ENCODE peak calls at places on chromosomes 13 and 19, in nine cellular contexts. V, F, S, R, Z, Q, M, H and K are unnamed samples.

GRCh38 chr19:6425732-6426686 is 1.4 kb upstream of the KHSRP start:
- DNase-seq in V (peak), F (peak), S (no peak), R (no peak), Z (no peak), Q (no peak), M (no peak), H (no peak), K (no peak)

GRCh38 chr19:45785097-45785496 is 2.8 kb upstream of the DMPK start:
- DNase-seq in V (no peak), F (no peak), S (no peak), R (no peak), Z (no peak), Q (no peak), M (no peak), H (no peak), K (no peak)

GRCh38 chr13:114087430-114087829 is 45.0 kb downstream of the RASA3 start:
- DNase-seq in V (peak), F (peak), S (no peak), R (no peak), Z (no peak), Q (peak), M (no peak), H (peak), K (no peak)

GRCh38 chr13:42996584-42996983 is 4.5 kb upstream of the EPSTI1 start:
- DNase-seq in V (no peak), F (no peak), S (no peak), R (no peak), Z (no peak), Q (no peak), M (peak), H (no peak), K (peak)

GRCh38 chr19:45638930-45639729 is at the start of gene EML2:
- DNase-seq in V (no peak), F (peak), S (peak), R (no peak), Z (no peak), Q (peak), M (no peak), H (peak), K (no peak)

GRCh38 chr13:45119469-45119989 is 781 bp upstream of the GTF2F2 start:
- DNase-seq in V (no peak), F (no peak), S (no peak), R (no peak), Z (no peak), Q (no peak), M (peak), H (no peak), K (no peak)

GRCh38 chr19:49983645-49984229 is 22.8 kb upstream of the SIGLEC11 start:
- DNase-seq in V (peak), F (no peak), S (peak), R (peak), Z (peak), Q (peak), M (peak), H (peak), K (peak)

GRCh38 chr13:66915596-66916185 is 314.4 kb downstream of the PCDH9 start:
- DNase-seq in V (no peak), F (no peak), S (no peak), R (no peak), Z (no peak), Q (no peak), M (peak), H (no peak), K (peak)

GRCh38 chr19:35260694-35261304 is 8.0 kb upstream of the USF2 start:
- DNase-seq in V (peak), F (no peak), S (no peak), R (no peak), Z (no peak), Q (no peak), M (no peak), H (peak), K (no peak)

GRCh38 chr19:32581704-32582164 is 744 bp downstream of the PDCD5 start:
- DNase-seq in V (peak), F (peak), S (peak), R (no peak), Z (no peak), Q (peak), M (peak), H (peak), K (no peak)

GRCh38 chr19:46963093-46963734 is 56.4 kb upstream of the NPAS1 start:
- DNase-seq in V (no peak), F (no peak), S (no peak), R (no peak), Z (no peak), Q (no peak), M (peak), H (no peak), K (peak)

GRCh38 chr19:35754365-35755139 is 2.3 kb downstream of the HSPB6 start:
- DNase-seq in V (no peak), F (no peak), S (no peak), R (no peak), Z (no peak), Q (no peak), M (no peak), H (no peak), K (no peak)

GRCh38 chr13:67134322-67135129 is 95.6 kb downstream of the PCDH9 start:
- DNase-seq in V (no peak), F (no peak), S (no peak), R (no peak), Z (no peak), Q (no peak), M (peak), H (no peak), K (no peak)

GRCh38 chr13:26956532-26957142 is 196.1 kb upstream of the GPR12 start:
- DNase-seq in V (no peak), F (no peak), S (no peak), R (no peak), Z (no peak), Q (no peak), M (no peak), H (no peak), K (no peak)

GRCh38 chr19:18590273-18591272 is 2.0 kb downstream of the REX1BD start:
- DNase-seq in V (peak), F (no peak), S (no peak), R (peak), Z (no peak), Q (peak), M (peak), H (peak), K (no peak)

GRCh38 chr13:109136873-109137272 is 507.5 kb downstream of the MYO16 start:
- DNase-seq in V (no peak), F (no peak), S (no peak), R (no peak), Z (no peak), Q (no peak), M (no peak), H (no peak), K (no peak)

GRCh38 chr13:109139346-109139745 is 509.9 kb downstream of the MYO16 start:
- DNase-seq in V (no peak), F (no peak), S (no peak), R (no peak), Z (no peak), Q (no peak), M (no peak), H (no peak), K (no peak)

GRCh38 chr13:109131698-109132257 is 502.4 kb downstream of the MYO16 start:
- DNase-seq in V (no peak), F (no peak), S (no peak), R (no peak), Z (no peak), Q (no peak), M (peak), H (no peak), K (no peak)

GRCh38 chr13:109130093-109130835 is 500.9 kb downstream of the MYO16 start:
- DNase-seq in V (peak), F (no peak), S (no peak), R (no peak), Z (no peak), Q (no peak), M (no peak), H (no peak), K (no peak)

DNA sequence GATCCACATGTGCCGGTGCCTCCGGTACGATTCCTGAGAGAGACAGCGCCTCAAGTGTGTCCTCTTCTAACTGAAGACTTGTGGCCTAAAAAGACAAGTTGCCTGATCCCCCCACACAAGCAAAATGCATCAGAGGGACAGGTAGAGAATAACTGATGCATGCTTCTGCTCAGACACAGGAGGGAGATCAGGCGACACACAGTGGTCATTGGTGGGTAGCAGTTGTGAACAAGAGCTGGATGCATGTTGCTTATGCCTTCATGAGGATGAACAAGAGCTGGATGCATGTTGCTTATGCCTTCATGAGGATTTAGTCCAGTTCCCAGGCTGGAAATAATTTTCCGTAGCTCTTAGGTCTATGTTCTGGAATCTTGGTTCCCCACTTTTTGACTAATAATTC is 505.6 kb downstream of the MYO16 start:
- DNase-seq in V (peak), F (no peak), S (no peak), R (no peak), Z (no peak), Q (no peak), M (no peak), H (no peak), K (no peak)
- TF ChIP-seq CTCF in V (peak), F (no peak), S (no peak), R (no peak), Z (no peak), Q (no peak), M (no peak), H (no peak), K (peak)

DNA sequence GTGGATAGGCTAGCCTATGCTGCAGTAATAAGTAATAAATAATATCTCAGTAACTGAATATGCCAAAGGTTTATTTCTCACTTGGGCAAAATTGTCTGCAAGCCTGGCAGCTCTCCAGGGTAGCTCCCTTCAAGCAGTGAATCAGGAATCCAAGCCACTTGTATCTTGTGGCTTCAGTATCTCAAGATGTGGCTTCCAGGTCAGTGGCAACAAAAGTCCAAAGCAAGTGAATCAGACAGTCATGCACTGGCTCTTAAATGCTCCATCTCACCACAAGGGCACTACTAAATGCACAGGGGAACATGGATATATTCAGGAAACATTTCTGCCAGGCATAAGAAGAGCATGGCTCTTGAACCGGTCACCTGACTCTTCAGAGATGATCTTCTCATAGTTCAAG is 126.3 kb downstream of the KCTD12 start:
- DNase-seq in V (no peak), F (no peak), S (no peak), R (no peak), Z (no peak), Q (no peak), M (peak), H (no peak), K (no peak)
- TF ChIP-seq CTCF in V (no peak), F (no peak), S (no peak), R (no peak), Z (no peak), Q (no peak), M (peak), H (no peak), K (no peak)

GRCh38 chr19:5130371-5131030 is 161.6 kb downstream of the KDM4B start:
- DNase-seq in V (peak), F (no peak), S (no peak), R (no peak), Z (no peak), Q (no peak), M (no peak), H (no peak), K (no peak)

GRCh38 chr19:5132698-5133651 is 164.1 kb downstream of the KDM4B start:
- DNase-seq in V (no peak), F (no peak), S (no peak), R (no peak), Z (no peak), Q (no peak), M (no peak), H (no peak), K (no peak)

GRCh38 chr19:5131866-5132561 is 163.1 kb downstream of the KDM4B start:
- DNase-seq in V (no peak), F (no peak), S (no peak), R (no peak), Z (no peak), Q (no peak), M (no peak), H (no peak), K (no peak)

GRCh38 chr19:5129691-5130090 is 160.8 kb downstream of the KDM4B start:
- DNase-seq in V (no peak), F (no peak), S (no peak), R (no peak), Z (no peak), Q (no peak), M (no peak), H (no peak), K (no peak)

DNA sequence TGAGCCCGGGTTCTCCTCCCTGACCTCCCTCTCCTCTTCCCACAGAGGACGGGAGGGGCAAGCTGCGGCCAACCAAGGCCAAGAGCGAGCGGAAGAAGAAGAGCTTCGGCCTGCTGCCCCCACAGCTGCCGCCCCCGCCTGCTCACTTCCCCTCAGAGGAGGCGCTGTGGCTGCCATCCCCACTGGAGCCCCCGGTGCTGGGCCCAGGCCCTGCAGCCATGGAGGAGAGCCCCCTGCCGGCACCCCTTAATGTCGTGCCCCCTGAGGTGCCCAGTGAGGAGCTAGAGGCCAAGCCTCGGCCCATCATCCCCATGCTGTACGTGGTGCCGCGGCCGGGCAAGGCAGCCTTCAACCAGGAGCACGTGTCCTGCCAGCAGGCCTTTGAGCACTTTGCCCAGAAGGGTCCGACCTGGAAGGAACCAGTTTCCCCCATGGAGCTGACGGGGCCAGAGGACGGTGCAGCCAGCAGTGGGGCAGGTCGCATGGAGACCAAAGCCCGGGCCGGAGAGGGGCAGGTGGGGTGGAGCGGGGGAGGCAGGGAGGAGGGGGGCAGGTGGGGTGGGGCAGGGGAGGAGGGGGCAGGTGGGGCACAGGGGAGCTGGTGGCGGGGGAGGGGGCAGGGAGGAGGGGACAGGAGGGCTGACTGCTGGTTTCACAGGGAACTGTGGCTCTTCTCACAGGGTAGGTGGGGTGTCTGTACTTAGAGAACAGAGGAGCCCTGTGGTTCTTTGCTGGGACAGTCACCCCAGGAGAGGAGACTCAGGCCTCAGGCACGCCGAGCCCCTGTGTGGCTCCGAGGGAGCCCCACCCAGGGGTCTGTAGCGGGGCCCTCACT is 162.3 kb downstream of the KDM4B start:
- DNase-seq in V (no peak), F (no peak), S (no peak), R (no peak), Z (no peak), Q (no peak), M (no peak), H (peak), K (no peak)
- TF ChIP-seq CTCF in V (peak), F (no peak), S (no peak), R (no peak), Z (no peak), Q (no peak), M (no peak), H (no peak), K (peak)

GRCh38 chr13:22063416-22064124 is 392.7 kb downstream of the FGF9 start:
- DNase-seq in V (no peak), F (no peak), S (no peak), R (no peak), Z (no peak), Q (no peak), M (no peak), H (no peak), K (no peak)

GRCh38 chr13:22061806-22062391 is 391.0 kb downstream of the FGF9 start:
- DNase-seq in V (no peak), F (no peak), S (no peak), R (no peak), Z (no peak), Q (no peak), M (no peak), H (no peak), K (no peak)

GRCh38 chr13:22062478-22063205 is 391.8 kb downstream of the FGF9 start:
- DNase-seq in V (no peak), F (no peak), S (no peak), R (no peak), Z (no peak), Q (no peak), M (no peak), H (no peak), K (no peak)

GRCh38 chr13:22060187-22060586 is 389.3 kb downstream of the FGF9 start:
- DNase-seq in V (no peak), F (no peak), S (no peak), R (no peak), Z (no peak), Q (no peak), M (no peak), H (no peak), K (no peak)

GRCh38 chr13:22061371-22061805 is 390.5 kb downstream of the FGF9 start:
- DNase-seq in V (no peak), F (no peak), S (no peak), R (no peak), Z (no peak), Q (no peak), M (no peak), H (no peak), K (no peak)
- TF ChIP-seq CTCF in V (no peak), F (no peak), S (no peak), R (no peak), Z (no peak), Q (no peak), M (no peak), H (no peak), K (no peak)